ENCODE peak calls at places on chromosomes 6 and 20, in five cellular contexts. Z is stimulated activated CD4-positive, alpha-beta T cell treated with anti-CD3 and anti-CD28 coated beads, TNF-alpha, amount 100 ng/mL, for 1 hour; H is HL-60; G is neural crest cell; I is mucosa of descending colon. R is an unnamed sample.

GRCh38 chr20:58587467-58587866 is 63.6 kb upstream of the STX16 start:
- DNase-seq in Z (no peak), H (no peak), G (no peak), I (no peak), R (no peak)

GRCh38 chr6:71171478-71172070 is 117.0 kb upstream of the OGFRL1 start:
- DNase-seq in Z (no peak), H (no peak), G (no peak), I (no peak), R (no peak)

GRCh38 chr20:62644044-62644795 is 1.9 kb downstream of the SLCO4A1 start:
- DNase-seq in Z (no peak), H (no peak), G (no peak), I (peak), R (no peak)

GRCh38 chr6:141426400-141426980 is 706.2 kb upstream of the GJE1 start:
- DNase-seq in Z (no peak), H (no peak), G (no peak), I (no peak), R (no peak)

GRCh38 chr6:106244931-106245330 is 80.6 kb downstream of the ATG5 start:
- DNase-seq in Z (no peak), H (no peak), G (no peak), I (no peak), R (no peak)

GRCh38 chr6:7153807-7154206 is 46.0 kb downstream of the RREB1 start:
- DNase-seq in Z (no peak), H (no peak), G (no peak), I (peak), R (no peak)

GRCh38 chr20:13877789-13878188 is 93.0 kb downstream of the NDUFAF5 start:
- DNase-seq in Z (no peak), H (no peak), G (no peak), I (no peak), R (no peak)

GRCh38 chr6:166365806-166366205 is 16.9 kb downstream of the MPC1 start:
- DNase-seq in Z (no peak), H (no peak), G (no peak), I (no peak), R (no peak)

GRCh38 chr6:68638225-68638900 is 3.3 kb downstream of the ADGRB3 start:
- DNase-seq in Z (no peak), H (no peak), G (peak), I (peak), R (no peak)

R was measured in 8988T.